ENCODE peak calls at places on chromosomes 3 and 15, in nine cellular contexts. G is NCI-H345, Z is WTC11, A is endothelial cell, B is Ammon's horn, C is GM06990, T is mesothelial cell of epicardium, L is renal cortical epithelial cell, Y is AG08396. O is an unnamed sample.
A peak's percentile ranks its signal among the peaks of the same experiment; 100 is the strongest.

GRCh38 chr3:58271901-58272501 is 34.0 kb upstream of the RPP14 start:
- DNase-seq in G (no peak), Z (no peak), A (no peak), B (no peak), C (no peak), T (no peak), L (peak; percentile 93), Y (peak; percentile 91), O (peak; percentile 83)

GRCh38 chr3:94246136-94246535 is 183.3 kb downstream of the NSUN3 start:
- DNase-seq in G (no peak), Z (no peak), A (no peak), B (no peak), C (no peak), T (no peak), L (no peak), Y (no peak), O (peak; percentile 77)

GRCh38 chr3:44803298-44803697 is 41.7 kb downstream of the KIF15 start:
- DNase-seq in G (no peak), Z (no peak), A (no peak), B (no peak), C (no peak), T (no peak), L (no peak), Y (no peak), O (no peak)

GRCh38 chr3:105108823-105109222 is 257.9 kb upstream of the ALCAM start:
- DNase-seq in G (no peak), Z (no peak), A (no peak), B (no peak), C (no peak), T (no peak), L (peak; percentile 61), Y (no peak), O (no peak)

GRCh38 chr3:103002447-103002846 is 567.6 kb downstream of the ZPLD1 start:
- DNase-seq in G (no peak), Z (no peak), A (no peak), B (peak; percentile 2), C (no peak), T (no peak), L (peak; percentile 9), Y (no peak), O (peak; percentile 8)

GRCh38 chr3:17116007-17116659 is 231.4 kb downstream of the PLCL2 start:
- DNase-seq in G (no peak), Z (no peak), A (no peak), B (no peak), C (no peak), T (no peak), L (no peak), Y (no peak), O (no peak)

GRCh38 chr15:68518785-68519430 is 59.9 kb upstream of the CORO2B start:
- DNase-seq in G (no peak), Z (no peak), A (no peak), B (no peak), C (peak; percentile 44), T (no peak), L (no peak), Y (no peak), O (no peak)

GRCh38 chr3:61535826-61536225 is 25.5 kb upstream of the PTPRG start:
- DNase-seq in G (no peak), Z (no peak), A (no peak), B (no peak), C (no peak), T (no peak), L (no peak), Y (no peak), O (no peak)

GRCh38 chr15:55526559-55527036 is 18.6 kb upstream of the DNAAF4 start:
- DNase-seq in G (peak; percentile 0), Z (no peak), A (no peak), B (peak; percentile 53), C (peak; percentile 37), T (no peak), L (peak; percentile 59), Y (peak; percentile 69), O (peak; percentile 25)

GRCh38 chr3:161305095-161305991 is 66.0 kb downstream of the SPTSSB start:
- DNase-seq in G (no peak), Z (no peak), A (no peak), B (no peak), C (no peak), T (no peak), L (peak; percentile 13), Y (peak; percentile 32), O (no peak)

GRCh38 chr3:81339040-81339845 is 422.2 kb downstream of the GBE1 start:
- DNase-seq in G (no peak), Z (no peak), A (no peak), B (no peak), C (no peak), T (no peak), L (peak; percentile 51), Y (no peak), O (no peak)

GRCh38 chr3:164806188-164806587 is 272.1 kb downstream of the SI start:
- DNase-seq in G (no peak), Z (no peak), A (no peak), B (no peak), C (no peak), T (no peak), L (no peak), Y (no peak), O (no peak)

GRCh38 chr3:126549861-126550487 is 8.8 kb downstream of the C3orf22 start:
- DNase-seq in G (no peak), Z (no peak), A (peak; percentile 5), B (no peak), C (no peak), T (peak; percentile 4), L (no peak), Y (no peak), O (no peak)

GRCh38 chr3:47294392-47294791 is 11.6 kb downstream of the KLHL18 start:
- DNase-seq in G (no peak), Z (no peak), A (no peak), B (no peak), C (no peak), T (no peak), L (no peak), Y (no peak), O (no peak)

GRCh38 chr15:57003418-57003817 is 85.0 kb downstream of the TCF12 start:
- DNase-seq in G (no peak), Z (no peak), A (no peak), B (no peak), C (no peak), T (no peak), L (no peak), Y (peak; percentile 53), O (peak; percentile 37)

GRCh38 chr15:36766449-36766848 is 187.0 kb downstream of the CDIN1 start:
- DNase-seq in G (no peak), Z (no peak), A (no peak), B (no peak), C (no peak), T (no peak), L (no peak), Y (no peak), O (no peak)

GRCh38 chr3:158765518-158766205 is 33.4 kb upstream of the RARRES1 start:
- DNase-seq in G (no peak), Z (no peak), A (no peak), B (no peak), C (no peak), T (no peak), L (peak; percentile 52), Y (no peak), O (no peak)

GRCh38 chr3:126528800-126529541 is 5.0 kb downstream of the CHST13 start:
- DNase-seq in G (no peak), Z (no peak), A (no peak), B (no peak), C (no peak), T (no peak), L (peak; percentile 82), Y (no peak), O (no peak)

GRCh38 chr3:157542711-157543485 is 39.7 kb upstream of the VEPH1 start:
- DNase-seq in G (no peak), Z (peak; percentile 72), A (peak; percentile 38), B (no peak), C (no peak), T (peak; percentile 20), L (peak; percentile 48), Y (peak; percentile 81), O (peak; percentile 43)

GRCh38 chr3:149618151-149619123 is 39.4 kb downstream of the WWTR1 start:
- DNase-seq in G (no peak), Z (no peak), A (no peak), B (peak; percentile 53), C (no peak), T (no peak), L (no peak), Y (no peak), O (no peak)

O was measured in stromal cell of bone marrow.